ENCODE peak calls at places on chromosomes 5 and 9, in ten cellular contexts. M is heart left ventricle, E is transverse colon, L is A549, J is spleen, C is tibial nerve, V is right lobe of liver, S is ovary, Y is uterus, U is esophagus squamous epithelium. K is an unnamed sample.

GRCh38 chr5:122880749-122881148 is 35.3 kb downstream of the SNX24 start:
- DNase-seq in E (no peak), C (no peak), V (no peak), M (no peak), U (no peak), J (no peak), S (no peak), L (no peak), Y (no peak), K (no peak)

GRCh38 chr5:95664204-95664786 is 17.7 kb downstream of the RFESD start:
- DNase-seq in J (no peak), U (no peak), E (peak), V (no peak), M (no peak), L (no peak), S (peak), C (no peak), Y (no peak), K (peak)

GRCh38 chr5:113161806-113162205 is 185.2 kb downstream of the DCP2 start:
- DNase-seq in L (no peak), M (no peak), S (no peak), Y (no peak), E (no peak), V (no peak), C (no peak), U (no peak), J (no peak), K (no peak)

GRCh38 chr5:103224118-103224893 is 34.3 kb upstream of the MACIR start:
- DNase-seq in J (no peak), U (no peak), L (peak), C (no peak), E (peak), S (peak), M (no peak), Y (no peak), V (no peak), K (peak)

GRCh38 chr5:176776916-176777315 is 33.4 kb upstream of the UNC5A start:
- DNase-seq in C (no peak), M (no peak), L (no peak), S (no peak), Y (no peak), E (no peak), V (peak), J (peak), U (no peak), K (peak)

GRCh38 chr9:18980124-18980660 is 52.8 kb downstream of the SAXO1 start:
- DNase-seq in J (no peak), L (no peak), E (no peak), M (no peak), S (no peak), U (no peak), V (no peak), C (no peak), Y (no peak), K (no peak)

GRCh38 chr9:93340091-93340490 is 111.4 kb upstream of the FAM120A start:
- DNase-seq in J (no peak), S (no peak), C (no peak), Y (no peak), L (no peak), E (no peak), V (no peak), U (no peak), M (no peak), K (no peak)

GRCh38 chr9:37037744-37038640 is 3.9 kb upstream of the PAX5 start:
- DNase-seq in S (no peak), J (peak), L (no peak), E (peak), M (no peak), C (no peak), U (no peak), V (no peak), Y (no peak), K (peak)

GRCh38 chr9:112012026-112012902 is 115.7 kb downstream of the UGCG start:
- DNase-seq in C (no peak), J (no peak), Y (peak), S (peak), L (peak), V (peak), U (no peak), E (peak), M (peak), K (peak)

GRCh38 chr5:150412319-150413175 is at the start of gene CD74:
- DNase-seq in V (peak), J (peak), C (peak), Y (peak), S (peak), M (peak), U (peak), L (no peak), E (peak), K (peak)

GRCh38 chr9:34328500-34328982 is 527 bp downstream of the KIF24 start:
- DNase-seq in E (no peak), U (no peak), M (no peak), Y (no peak), S (no peak), J (no peak), C (no peak), L (no peak), V (no peak), K (no peak)

GRCh38 chr5:1385395-1386273 is 40.7 kb upstream of the CLPTM1L start:
- DNase-seq in U (peak), V (peak), S (peak), Y (peak), J (peak), L (peak), E (peak), M (peak), C (peak), K (peak)

GRCh38 chr5:16588434-16589214 is 28.2 kb downstream of the RETREG1 start:
- DNase-seq in Y (no peak), S (no peak), V (peak), C (no peak), L (no peak), J (no peak), U (no peak), E (no peak), M (no peak), K (no peak)

GRCh38 chr5:139664727-139665351 is 16.7 kb downstream of the CXXC5 start:
- DNase-seq in J (no peak), V (no peak), M (peak), U (no peak), S (no peak), L (no peak), Y (no peak), C (no peak), E (no peak), K (no peak)

GRCh38 chr5:180090769-180091546 is 19.4 kb upstream of the RNF130 start:
- DNase-seq in V (peak), S (no peak), J (no peak), E (peak), L (peak), C (no peak), M (no peak), Y (no peak), U (no peak), K (peak)

GRCh38 chr5:134143964-134144941 is 29.8 kb downstream of the TCF7 start:
- DNase-seq in C (no peak), E (no peak), Y (no peak), U (no peak), S (no peak), L (no peak), J (peak), M (no peak), V (no peak), K (no peak)

GRCh38 chr5:110784901-110785300 is 46.1 kb downstream of the SLC25A46 start:
- DNase-seq in E (no peak), U (no peak), Y (no peak), S (no peak), J (no peak), V (no peak), L (no peak), M (no peak), C (no peak), K (no peak)

GRCh38 chr9:105475302-105475701 is 27.5 kb downstream of the FSD1L start:
- DNase-seq in V (no peak), E (no peak), M (no peak), Y (no peak), S (no peak), J (no peak), U (no peak), C (no peak), L (peak), K (no peak)

GRCh38 chr9:129287595-129288305 is 109.7 kb upstream of the IER5L start:
- DNase-seq in Y (peak), S (peak), M (peak), E (no peak), J (peak), L (no peak), V (peak), U (no peak), C (peak), K (peak)

GRCh38 chr9:77440057-77440456 is 208.1 kb downstream of the GNA14 start:
- DNase-seq in L (no peak), U (no peak), M (no peak), S (no peak), E (no peak), Y (no peak), J (no peak), V (no peak), C (no peak), K (no peak)

GRCh38 chr5:137215780-137216179 is 283.3 kb downstream of the SPOCK1 start:
- DNase-seq in S (no peak), U (no peak), M (no peak), J (no peak), C (no peak), Y (no peak), L (no peak), E (no peak), V (no peak), K (no peak)

GRCh38 chr5:4020386-4020785 is 424.8 kb downstream of the IRX1 start:
- DNase-seq in V (no peak), E (no peak), C (no peak), M (no peak), Y (no peak), U (no peak), J (no peak), L (no peak), S (no peak), K (no peak)

GRCh38 chr9:124475158-124475867 is 25.1 kb downstream of the ADGRD2 start:
- DNase-seq in E (no peak), S (no peak), J (no peak), V (no peak), L (no peak), M (no peak), U (no peak), C (no peak), Y (no peak), K (no peak)
- TF ChIP-seq POLR2A in E (no peak), S (no peak), J (no peak), V (no peak), L (no peak), M (no peak), U (no peak), C (no peak), Y (no peak), K (no peak)

DNA sequence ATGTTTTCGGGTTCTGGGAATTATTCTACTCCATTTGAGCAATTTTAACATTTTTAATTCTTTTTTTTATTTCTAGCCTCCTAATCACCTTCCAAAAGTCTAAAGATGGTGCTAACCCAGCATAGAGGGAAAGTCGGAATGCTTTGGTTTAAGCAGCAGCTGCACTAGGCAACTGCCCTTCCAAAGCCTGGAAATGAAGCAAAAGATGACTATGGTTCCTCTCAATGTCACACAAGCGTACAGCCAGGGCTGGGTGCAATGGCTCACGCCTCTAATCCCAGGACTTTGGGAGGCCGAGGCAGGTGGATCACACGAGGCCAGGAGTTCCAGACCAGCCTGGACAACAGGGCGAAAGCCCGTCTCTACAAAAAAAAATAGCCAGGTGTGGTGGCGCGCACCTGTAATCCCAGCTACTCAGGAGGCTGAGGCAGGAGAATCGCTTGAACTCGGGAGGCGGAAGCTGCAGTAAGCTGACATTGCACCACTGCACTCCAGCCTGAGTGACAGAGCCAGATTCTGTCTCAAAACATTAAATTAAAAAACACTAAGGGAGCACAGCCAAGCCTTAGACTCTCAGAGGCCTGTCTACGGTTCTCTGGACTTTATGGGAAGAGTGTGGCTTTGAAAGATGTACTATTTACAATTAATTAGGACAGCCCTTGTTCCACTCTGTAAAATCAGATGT is 33.2 kb downstream of the ADAM19 start:
- DNase-seq in E (no peak), J (no peak), L (no peak), V (no peak), M (no peak), S (no peak), Y (peak), C (no peak), U (no peak), K (no peak)
- H3K27ac ChIP-seq in E (peak), J (peak), L (no peak), V (no peak), M (peak), S (no peak), Y (peak), C (no peak), U (peak), K (peak)

GRCh38 chr9:109013678-109014145 is 413 bp upstream of the CTNNAL1 start:
- DNase-seq in J (no peak), C (no peak), S (no peak), L (no peak), Y (no peak), U (no peak), V (no peak), E (no peak), M (no peak), K (no peak)
- TF ChIP-seq POLR2A in J (no peak), C (no peak), S (no peak), L (no peak), Y (no peak), U (no peak), V (no peak), E (no peak), M (no peak), K (no peak)

GRCh38 chr9:80059979-80060378 is 488.2 kb downstream of the TLE4 start:
- DNase-seq in U (no peak), C (no peak), E (no peak), V (no peak), M (no peak), L (no peak), S (no peak), Y (no peak), J (no peak), K (no peak)

GRCh38 chr9:80059191-80059590 is 487.4 kb downstream of the TLE4 start:
- DNase-seq in V (no peak), M (no peak), S (no peak), Y (no peak), E (no peak), J (no peak), C (no peak), L (no peak), U (no peak), K (no peak)

GRCh38 chr9:80061096-80061495 is 489.3 kb downstream of the TLE4 start:
- DNase-seq in E (no peak), C (no peak), J (no peak), Y (no peak), V (no peak), M (no peak), S (no peak), U (no peak), L (no peak), K (no peak)

GRCh38 chr9:80061940-80062339 is 490.2 kb downstream of the TLE4 start:
- DNase-seq in C (no peak), E (no peak), L (peak), U (no peak), Y (no peak), J (no peak), S (peak), V (no peak), M (no peak), K (no peak)

GRCh38 chr9:80062581-80062980 is 490.8 kb downstream of the TLE4 start:
- DNase-seq in M (no peak), U (no peak), V (no peak), J (no peak), Y (no peak), L (no peak), E (no peak), S (no peak), C (no peak), K (no peak)
- H3K27ac ChIP-seq in M (no peak), U (peak), V (no peak), J (no peak), Y (no peak), L (no peak), E (peak), S (no peak), C (no peak), K (no peak)

GRCh38 chr9:121727295-121728028 is 76.0 kb downstream of the DAB2IP start:
- DNase-seq in L (no peak), J (no peak), Y (peak), S (peak), E (no peak), V (no peak), C (no peak), M (peak), U (no peak), K (no peak)

GRCh38 chr9:121728916-121729315 is 77.5 kb downstream of the DAB2IP start:
- DNase-seq in L (no peak), J (no peak), V (no peak), E (no peak), S (no peak), Y (no peak), C (no peak), U (no peak), M (no peak), K (no peak)

GRCh38 chr9:121721770-121722169 is 70.3 kb downstream of the DAB2IP start:
- DNase-seq in M (peak), V (no peak), U (no peak), L (no peak), E (no peak), Y (peak), J (no peak), C (no peak), S (peak), K (no peak)

GRCh38 chr9:121720992-121721350 is 69.5 kb downstream of the DAB2IP start:
- DNase-seq in L (no peak), Y (no peak), C (no peak), V (no peak), J (no peak), E (no peak), U (no peak), S (no peak), M (no peak), K (no peak)

DNA sequence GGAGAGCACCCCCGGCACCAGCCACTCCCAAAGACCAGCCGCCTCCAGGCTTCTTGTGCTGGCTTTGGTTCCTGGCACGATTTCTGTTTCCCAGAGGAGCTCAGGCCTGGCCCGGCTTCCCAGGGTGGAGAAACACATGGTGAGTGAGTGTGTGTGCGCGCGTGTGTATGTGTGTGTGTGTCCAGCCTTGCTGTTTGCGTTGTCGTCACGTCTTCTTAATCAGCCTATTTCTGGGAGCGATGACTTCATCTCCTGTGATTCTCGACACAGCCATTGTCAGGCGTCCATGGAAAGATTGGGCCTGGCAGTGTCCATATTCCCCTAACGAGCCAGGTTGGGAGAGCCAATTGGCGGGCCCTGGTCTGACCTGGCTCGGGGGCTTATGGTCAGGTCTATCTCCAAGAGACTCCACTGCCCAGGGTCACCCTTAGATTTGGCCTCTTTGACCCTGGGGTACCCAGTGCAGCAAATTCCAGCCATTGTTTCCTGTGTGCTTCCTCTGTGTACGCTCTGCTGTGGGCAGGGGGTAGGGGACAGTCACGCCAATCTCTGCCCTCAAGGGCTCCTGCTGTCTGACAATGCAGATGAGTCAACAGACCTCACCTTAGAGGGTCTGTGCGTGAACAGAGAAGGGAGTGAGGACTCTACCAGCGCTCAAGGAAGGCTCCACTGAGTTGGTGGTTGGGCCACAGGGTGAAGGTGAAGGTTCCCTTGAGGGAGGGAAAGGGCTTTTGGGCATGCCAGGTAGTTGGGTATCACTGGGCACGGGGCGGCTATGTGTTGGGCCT is 73.8 kb downstream of the DAB2IP start:
- DNase-seq in L (no peak), E (peak), V (peak), M (peak), S (peak), C (peak), J (no peak), U (no peak), Y (peak), K (peak)
- TF ChIP-seq POLR2A in L (no peak), E (no peak), V (no peak), M (no peak), S (peak), C (no peak), J (no peak), U (no peak), Y (peak), K (no peak)

GRCh38 chr5:133075572-133076536 is 24.0 kb downstream of the HSPA4 start:
- DNase-seq in E (no peak), L (no peak), S (no peak), V (no peak), U (no peak), Y (no peak), C (no peak), J (no peak), M (no peak), K (no peak)
- H3K27ac ChIP-seq in E (no peak), L (no peak), S (no peak), V (no peak), U (peak), Y (no peak), C (no peak), J (no peak), M (no peak), K (no peak)